ENCODE peak calls at places on chromosomes 4 and X, in nine cellular contexts. A is GM20000, M is endothelial cell, C is choroid plexus epithelial cell, X is esophagus muscularis mucosa, S is fibroblast of the aortic adventitia, W is WTC11, Z is AG04449, O is fibroblast of mammary gland. J is an unnamed sample.

GRCh38 chrX:119155416-119156035 is 27.9 kb upstream of the KIAA1210 start:
- DNase-seq in A (no peak), M (no peak), C (no peak), X (no peak), S (peak), W (no peak), Z (no peak), O (peak), J (no peak)

GRCh38 chr4:126834854-126835253 is 797.9 kb upstream of the INTU start:
- DNase-seq in A (no peak), M (no peak), C (no peak), X (no peak), S (no peak), W (no peak), Z (no peak), O (no peak), J (no peak)

GRCh38 chr4:130035391-130035790 is 939.4 kb downstream of the C4orf33 start:
- DNase-seq in A (no peak), M (no peak), C (no peak), X (no peak), S (no peak), W (no peak), Z (no peak), O (no peak), J (no peak)

GRCh38 chr4:147981305-147981704 is 249.4 kb downstream of the ARHGAP10 start:
- DNase-seq in A (no peak), M (no peak), C (peak), X (no peak), S (peak), W (no peak), Z (peak), O (peak), J (no peak)

GRCh38 chrX:850471-850916 is 219.9 kb downstream of the SHOX start:
- DNase-seq in A (no peak), M (no peak), C (peak), X (peak), S (no peak), W (peak), Z (no peak), O (no peak), J (no peak)

GRCh38 chrX:9341305-9342201 is 123.3 kb upstream of the TBL1X start:
- DNase-seq in A (peak), M (no peak), C (peak), X (peak), S (peak), W (no peak), Z (no peak), O (peak), J (no peak)

GRCh38 chrX:81336455-81337144 is 134.7 kb downstream of the SH3BGRL start:
- DNase-seq in A (no peak), M (no peak), C (peak), X (no peak), S (peak), W (no peak), Z (no peak), O (no peak), J (no peak)

GRCh38 chr4:56876264-56876663 is 31.4 kb upstream of the REST start:
- DNase-seq in A (no peak), M (no peak), C (no peak), X (no peak), S (no peak), W (no peak), Z (no peak), O (no peak), J (no peak)

GRCh38 chrX:110853610-110854009 is 58.0 kb upstream of the CHRDL1 start:
- DNase-seq in A (no peak), M (peak), C (peak), X (no peak), S (peak), W (peak), Z (no peak), O (peak), J (no peak)

GRCh38 chr4:177441061-177441802 is 1.0 kb downstream of the AGA start:
- DNase-seq in A (peak), M (no peak), C (peak), X (no peak), S (peak), W (no peak), Z (no peak), O (peak), J (no peak)

GRCh38 chrX:50996930-50997329 is 86.4 kb downstream of the BMP15 start:
- DNase-seq in A (no peak), M (no peak), C (no peak), X (no peak), S (no peak), W (peak), Z (no peak), O (no peak), J (no peak)
- TF ChIP-seq CTCF in A (no peak), M (no peak), C (no peak), X (no peak), S (no peak), W (no peak), Z (no peak), O (no peak), J (no peak)

DNA sequence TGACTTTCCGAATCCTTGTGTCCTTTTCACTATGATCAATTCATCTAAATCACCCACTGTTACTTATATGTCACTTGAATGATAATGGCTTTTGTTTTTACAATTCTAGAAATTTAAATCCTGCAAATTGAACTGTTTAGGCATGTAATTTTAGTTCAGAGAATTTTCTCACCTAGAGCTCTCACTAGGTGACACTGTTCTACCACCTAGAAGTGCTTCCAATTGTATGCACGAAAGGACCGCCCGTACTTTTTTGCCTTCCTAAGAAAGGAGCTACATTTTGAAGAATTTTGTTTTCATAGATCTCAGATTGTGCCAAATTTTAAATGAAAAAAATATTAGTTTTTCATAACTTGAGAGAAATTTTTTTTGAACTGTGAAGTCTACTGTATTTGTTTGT is 481.6 kb upstream of the FSTL5 start:
- DNase-seq in A (no peak), M (no peak), C (peak), X (no peak), S (no peak), W (no peak), Z (no peak), O (no peak), J (no peak)
- TF ChIP-seq CTCF in A (no peak), M (no peak), C (peak), X (no peak), S (no peak), W (no peak), Z (no peak), O (no peak), J (no peak)

DNA sequence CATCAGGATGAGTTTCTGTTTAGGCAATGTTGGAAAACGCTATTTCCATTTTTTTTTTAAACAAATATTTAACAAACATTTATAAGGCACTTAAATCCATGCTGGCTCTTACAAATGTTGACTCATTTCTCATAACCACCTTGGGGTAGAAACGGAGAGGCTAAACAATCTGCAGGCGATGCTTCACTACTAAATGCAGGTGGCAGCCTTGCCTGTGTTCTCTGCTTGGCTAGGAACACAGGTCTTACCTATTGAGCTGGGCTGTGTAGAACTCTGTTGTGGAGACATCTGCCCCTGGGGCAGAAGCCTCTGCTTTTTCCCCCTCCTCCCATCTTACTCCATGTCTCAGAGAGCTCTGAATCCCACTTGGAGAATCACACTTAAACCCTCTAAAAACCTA is 1.4 kb upstream of the CXCL1 start:
- DNase-seq in A (no peak), M (no peak), C (peak), X (no peak), S (no peak), W (no peak), Z (no peak), O (no peak), J (no peak)
- TF ChIP-seq CTCF in A (no peak), M (no peak), C (peak), X (no peak), S (no peak), W (no peak), Z (no peak), O (no peak), J (no peak)

GRCh38 chrX:83829874-83830273 is 31.1 kb upstream of the CYLC1 start:
- DNase-seq in A (no peak), M (no peak), C (no peak), X (no peak), S (no peak), W (no peak), Z (no peak), O (no peak), J (no peak)
- TF ChIP-seq CTCF in A (no peak), M (no peak), C (no peak), X (no peak), S (no peak), W (no peak), Z (no peak), O (no peak), J (no peak)

GRCh38 chr4:8143392-8144140 is 15.0 kb downstream of the ABLIM2 start:
- DNase-seq in A (no peak), M (no peak), C (no peak), X (no peak), S (no peak), W (no peak), Z (no peak), O (no peak), J (no peak)
- TF ChIP-seq CTCF in A (no peak), M (no peak), C (no peak), X (no peak), S (no peak), W (no peak), Z (no peak), O (no peak), J (no peak)

GRCh38 chr4:1746919-1747602 is 25.7 kb downstream of the TACC3 start:
- DNase-seq in A (peak), M (no peak), C (no peak), X (no peak), S (no peak), W (no peak), Z (no peak), O (no peak), J (no peak)

GRCh38 chr4:1749826-1750225 is 28.5 kb downstream of the TACC3 start:
- DNase-seq in A (no peak), M (no peak), C (no peak), X (no peak), S (no peak), W (no peak), Z (no peak), O (no peak), J (no peak)

GRCh38 chr4:1749370-1749769 is 28.0 kb downstream of the TACC3 start:
- DNase-seq in A (peak), M (no peak), C (no peak), X (no peak), S (no peak), W (no peak), Z (no peak), O (no peak), J (no peak)

GRCh38 chr4:1747603-1747967 is 26.3 kb downstream of the TACC3 start:
- DNase-seq in A (no peak), M (no peak), C (no peak), X (no peak), S (no peak), W (no peak), Z (no peak), O (no peak), J (no peak)

GRCh38 chr4:1748465-1748995 is 27.2 kb downstream of the TACC3 start:
- DNase-seq in A (peak), M (peak), C (peak), X (no peak), S (peak), W (peak), Z (no peak), O (peak), J (no peak)
- TF ChIP-seq CTCF in A (peak), M (peak), C (peak), X (peak), S (peak), W (peak), Z (peak), O (peak), J (peak)

GRCh38 chrX:153549807-153550206 is 32.4 kb downstream of the ATP2B3 start:
- DNase-seq in A (no peak), M (no peak), C (no peak), X (no peak), S (no peak), W (peak), Z (no peak), O (no peak), J (no peak)
- TF ChIP-seq CTCF in A (no peak), M (no peak), C (no peak), X (no peak), S (no peak), W (no peak), Z (no peak), O (no peak), J (no peak)

DNA sequence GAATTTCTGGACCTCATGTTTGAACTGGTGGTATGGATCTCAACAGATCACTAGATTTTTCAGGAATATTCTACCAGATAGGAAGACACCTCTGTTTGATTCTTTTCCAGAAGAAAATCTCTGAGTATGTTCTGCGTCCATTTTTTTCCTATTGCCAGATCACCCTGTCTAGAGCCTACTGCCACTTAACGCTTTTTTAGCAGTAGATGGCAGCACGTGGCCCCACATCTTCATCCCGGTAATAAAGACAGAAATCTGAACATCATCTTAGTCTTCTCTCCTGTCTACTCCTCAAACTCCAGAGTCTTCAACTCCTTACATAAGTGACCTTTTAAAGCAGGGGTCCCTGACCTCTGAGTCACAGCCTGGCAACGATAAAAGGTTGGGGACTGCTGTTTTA is 184.7 kb downstream of the TMA16 start:
- DNase-seq in A (peak), M (no peak), C (peak), X (no peak), S (no peak), W (no peak), Z (no peak), O (peak), J (no peak)
- TF ChIP-seq CTCF in A (peak), M (no peak), C (peak), X (no peak), S (no peak), W (no peak), Z (peak), O (peak), J (no peak)

DNA sequence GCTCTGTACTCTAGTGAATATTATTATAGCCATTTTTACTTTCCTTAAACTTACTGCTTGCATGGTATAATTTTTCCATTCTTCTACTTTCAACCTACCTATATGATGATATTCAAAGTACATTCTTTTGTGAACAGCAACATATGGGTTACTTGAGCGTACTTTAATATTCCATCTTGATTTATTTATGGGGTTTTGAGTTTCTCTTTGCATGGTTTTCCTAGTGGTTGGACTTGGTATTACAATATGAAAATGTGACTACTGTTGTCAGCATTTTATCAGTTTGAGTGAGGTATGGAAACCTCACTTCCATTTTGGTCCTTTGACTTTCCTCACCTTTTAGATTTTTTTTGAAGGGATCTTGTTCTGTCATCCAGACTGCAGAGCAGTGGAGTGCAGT is 35.9 kb downstream of the ADGRG4 start:
- DNase-seq in A (no peak), M (no peak), C (peak), X (no peak), S (peak), W (no peak), Z (no peak), O (peak), J (no peak)
- TF ChIP-seq CTCF in A (peak), M (peak), C (no peak), X (no peak), S (peak), W (peak), Z (no peak), O (peak), J (no peak)